ENCODE peak calls at places on chromosomes 16 and 17, in six cellular contexts. Q, L, S, Z, V and A are unnamed samples.

GRCh38 chr16:23803591-23804123 is 32.1 kb upstream of the PRKCB start:
- DNase-seq in L (peak), Z (peak), Q (peak), S (peak), V (peak), A (peak)

GRCh38 chr17:57296231-57296630 is 39.9 kb downstream of the MSI2 start:
- DNase-seq in Z (no peak), Q (no peak), S (no peak), V (no peak), L (no peak), A (no peak)

GRCh38 chr16:86740298-86740697 is 161.9 kb downstream of the FOXL1 start:
- DNase-seq in Z (no peak), S (no peak), V (no peak), Q (no peak), L (no peak), A (no peak)

GRCh38 chr17:58283674-58284612 is 3.2 kb upstream of the MPO start:
- DNase-seq in V (peak), S (no peak), Z (no peak), L (no peak), Q (no peak), A (no peak)

GRCh38 chr16:50671644-50672260 is 9.4 kb downstream of the SNX20 start:
- DNase-seq in V (peak), L (peak), S (no peak), Q (no peak), Z (no peak), A (no peak)

GRCh38 chr16:73050115-73051099 is 2.5 kb upstream of the ZFHX3 start:
- DNase-seq in Q (no peak), L (no peak), V (no peak), S (no peak), Z (no peak), A (no peak)

GRCh38 chr16:10502766-10503165 is 77.6 kb downstream of the EMP2 start:
- DNase-seq in S (no peak), Q (no peak), L (no peak), Z (no peak), V (no peak), A (no peak)

GRCh38 chr17:55238197-55238930 is 26.4 kb upstream of the HLF start:
- DNase-seq in Z (peak), Q (peak), V (peak), L (peak), S (peak), A (peak)

GRCh38 chr16:11585460-11586374 is 1.0 kb downstream of the LITAF start:
- DNase-seq in Q (peak), S (no peak), Z (no peak), V (peak), L (no peak), A (no peak)

GRCh38 chr17:33520404-33521032 is 227.4 kb upstream of the ASIC2 start:
- DNase-seq in L (peak), S (peak), Q (peak), Z (peak), V (no peak), A (no peak)

GRCh38 chr17:76579281-76579680 is 6.4 kb downstream of the ST6GALNAC2 start:
- DNase-seq in L (no peak), Q (no peak), V (no peak), S (no peak), Z (no peak), A (no peak)

GRCh38 chr16:74291176-74291575 is 5.4 kb upstream of the PSMD7 start:
- DNase-seq in Q (no peak), S (no peak), L (no peak), Z (no peak), V (no peak), A (no peak)
- H3K27ac ChIP-seq in Q (no peak), S (no peak), L (no peak), Z (no peak), V (no peak), A (no peak)

DNA sequence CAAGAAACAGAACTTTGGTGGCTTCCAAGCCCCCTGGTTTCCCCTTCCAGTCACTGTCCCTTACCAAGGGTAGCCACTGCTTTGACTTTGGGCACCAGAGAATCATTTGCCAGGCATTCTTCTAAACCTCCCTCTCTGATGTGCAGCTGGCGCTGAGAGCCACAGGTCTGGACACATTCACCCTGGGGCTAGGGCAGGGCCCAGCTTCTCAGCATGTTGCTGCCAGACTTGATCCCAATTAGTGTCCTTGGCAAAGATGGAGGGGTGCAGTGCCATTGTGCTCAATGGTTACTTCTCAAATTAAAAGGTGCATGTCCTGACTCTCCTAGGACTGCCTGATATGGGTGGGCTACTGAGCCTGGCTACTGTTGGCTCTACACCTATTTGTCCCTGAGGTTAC is 7.6 kb upstream of the SLC47A2 start:
- DNase-seq in S (peak), Q (no peak), Z (no peak), V (peak), L (no peak), A (no peak)
- H3K27ac ChIP-seq in S (peak), Q (no peak), Z (peak), V (no peak), L (no peak), A (no peak)

DNA sequence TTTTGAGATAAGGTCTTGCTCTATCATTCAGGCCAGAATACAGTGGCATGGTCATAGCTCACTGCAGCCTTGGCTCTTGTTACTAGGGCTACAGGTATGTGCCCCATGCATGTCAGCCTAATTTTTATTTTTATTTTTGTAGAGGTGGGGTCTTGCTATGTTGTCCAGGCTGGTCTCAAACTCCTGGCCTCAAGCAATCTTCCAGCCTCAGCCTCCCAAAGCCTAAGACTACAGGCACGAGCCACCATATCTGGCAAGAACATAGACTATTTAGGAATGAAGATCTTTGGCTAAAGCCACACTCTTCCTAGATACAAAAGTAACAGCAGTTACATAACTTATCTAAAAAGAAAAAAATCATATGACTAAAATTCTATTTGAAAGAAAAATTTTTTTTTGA is 15.6 kb upstream of the DDX19A start:
- DNase-seq in S (no peak), V (no peak), L (no peak), Z (no peak), Q (no peak), A (no peak)
- H3K27ac ChIP-seq in S (no peak), V (no peak), L (no peak), Z (peak), Q (no peak), A (no peak)

DNA sequence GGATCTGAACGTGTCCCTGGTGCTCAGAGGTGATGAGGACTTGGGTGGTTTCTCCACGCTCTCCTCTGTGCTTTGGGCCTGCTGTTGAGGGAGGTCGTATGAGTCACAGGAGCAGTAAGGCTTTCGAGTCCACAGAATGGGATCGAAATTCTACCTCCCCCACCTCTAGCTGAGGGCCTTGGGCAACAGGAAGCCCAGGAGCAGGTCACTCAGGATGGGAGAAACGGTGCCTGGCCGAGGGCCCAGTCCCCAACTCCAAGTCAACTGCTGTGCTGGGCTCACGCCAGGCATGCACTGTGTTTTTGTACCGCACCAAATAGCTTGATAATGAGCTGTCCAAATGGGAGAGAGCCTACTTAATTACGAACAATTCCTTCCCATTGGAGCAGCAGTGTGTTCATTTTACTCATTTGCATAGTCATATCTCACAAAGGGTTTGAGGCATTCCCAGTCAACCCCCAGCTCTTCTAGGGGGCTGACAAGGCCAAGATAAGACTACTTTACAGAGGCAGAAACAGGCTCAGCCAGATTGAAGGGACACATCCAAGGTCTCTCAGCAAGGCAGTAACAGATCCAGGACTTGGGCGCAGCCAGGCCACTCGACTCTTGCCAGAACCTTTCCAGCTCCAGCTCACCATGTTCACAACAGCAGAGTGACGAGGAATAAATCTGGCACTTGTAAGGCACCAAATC is 53.6 kb downstream of the WNT3 start:
- DNase-seq in S (no peak), Z (no peak), L (no peak), Q (peak), V (peak), A (peak)
- H3K27ac ChIP-seq in S (no peak), Z (no peak), L (no peak), Q (peak), V (no peak), A (peak)

DNA sequence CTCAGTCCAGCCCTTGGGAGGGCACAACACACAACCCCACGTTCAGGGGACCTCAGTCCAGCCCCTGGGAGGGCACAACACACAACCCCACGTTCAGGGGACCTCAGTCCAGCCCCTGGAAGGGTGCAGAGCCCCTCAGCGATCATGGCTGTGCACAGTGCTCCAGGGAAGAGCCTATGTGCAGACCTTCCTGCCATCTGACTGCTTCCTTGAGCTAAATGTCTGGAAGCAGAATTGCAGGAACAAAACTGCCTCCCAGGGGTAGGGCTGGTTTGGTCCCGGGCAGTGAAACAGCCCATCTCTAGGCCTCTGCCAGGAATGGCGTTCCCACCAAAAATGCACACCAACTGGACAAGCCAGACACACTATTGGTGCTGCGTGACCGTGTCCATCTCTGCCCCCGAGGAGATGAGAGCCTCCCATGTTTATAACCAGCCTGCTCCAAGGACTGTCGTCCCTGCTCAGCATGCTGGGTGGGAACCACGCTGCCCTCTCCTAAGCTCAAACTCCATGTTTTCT is 44.0 kb downstream of the ZNF276 start:
- DNase-seq in Q (no peak), V (no peak), S (no peak), Z (no peak), L (no peak), A (no peak)
- H3K27ac ChIP-seq in Q (no peak), V (peak), S (no peak), Z (no peak), L (no peak), A (peak)

GRCh38 chr17:39152134-39152884 is 872 bp upstream of the PLXDC1 start:
- DNase-seq in Q (peak), V (peak), S (no peak), L (peak), Z (no peak), A (no peak)
- H3K27ac ChIP-seq in Q (no peak), V (peak), S (peak), L (no peak), Z (peak), A (no peak)

GRCh38 chr16:57048095-57048494 is 44.3 kb upstream of the CPNE2 start:
- DNase-seq in Q (no peak), V (no peak), S (no peak), Z (no peak), L (no peak), A (no peak)
- H3K27ac ChIP-seq in Q (no peak), V (no peak), S (no peak), Z (no peak), L (no peak), A (no peak)

GRCh38 chr17:82869536-82869935 is 29.7 kb upstream of the ZNF750 start:
- DNase-seq in L (no peak), Z (no peak), S (no peak), V (peak), Q (no peak), A (no peak)

GRCh38 chr17:82866521-82867214 is 26.8 kb upstream of the ZNF750 start:
- DNase-seq in L (peak), Z (no peak), Q (peak), V (no peak), S (no peak), A (no peak)

GRCh38 chr17:82868715-82869131 is 28.9 kb upstream of the ZNF750 start:
- DNase-seq in Q (no peak), V (peak), L (no peak), S (no peak), Z (no peak), A (no peak)

GRCh38 chr17:82865996-82866395 is 26.2 kb upstream of the ZNF750 start:
- DNase-seq in V (no peak), Z (no peak), Q (no peak), S (no peak), L (no peak), A (no peak)

GRCh38 chr17:82867763-82868325 is 28.0 kb upstream of the ZNF750 start:
- DNase-seq in L (no peak), Z (no peak), Q (no peak), S (no peak), V (peak), A (no peak)
- H3K27ac ChIP-seq in L (no peak), Z (no peak), Q (no peak), S (no peak), V (no peak), A (no peak)

DNA sequence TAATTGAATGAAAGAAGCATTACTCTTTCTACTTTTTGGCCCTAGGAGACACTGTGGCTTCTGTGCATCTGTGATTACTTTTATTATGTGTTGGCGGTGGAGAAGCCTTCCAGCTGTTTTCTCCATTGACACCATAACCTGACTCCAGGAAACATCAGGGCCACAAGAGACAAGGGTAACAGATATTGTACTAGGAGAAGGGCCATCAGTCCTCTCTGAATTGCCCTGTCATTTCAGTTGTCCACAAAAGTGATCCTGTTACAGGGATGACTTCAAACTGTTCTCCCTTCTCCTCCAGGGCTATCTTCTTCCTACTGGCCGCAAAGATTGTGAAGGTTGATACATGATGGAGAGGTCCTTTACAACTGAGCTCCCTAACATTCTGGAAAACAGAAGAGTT is 14.6 kb downstream of the KRT39 start:
- DNase-seq in S (no peak), Z (no peak), L (no peak), Q (no peak), V (no peak), A (no peak)
- H3K27ac ChIP-seq in S (no peak), Z (no peak), L (no peak), Q (no peak), V (no peak), A (no peak)

DNA sequence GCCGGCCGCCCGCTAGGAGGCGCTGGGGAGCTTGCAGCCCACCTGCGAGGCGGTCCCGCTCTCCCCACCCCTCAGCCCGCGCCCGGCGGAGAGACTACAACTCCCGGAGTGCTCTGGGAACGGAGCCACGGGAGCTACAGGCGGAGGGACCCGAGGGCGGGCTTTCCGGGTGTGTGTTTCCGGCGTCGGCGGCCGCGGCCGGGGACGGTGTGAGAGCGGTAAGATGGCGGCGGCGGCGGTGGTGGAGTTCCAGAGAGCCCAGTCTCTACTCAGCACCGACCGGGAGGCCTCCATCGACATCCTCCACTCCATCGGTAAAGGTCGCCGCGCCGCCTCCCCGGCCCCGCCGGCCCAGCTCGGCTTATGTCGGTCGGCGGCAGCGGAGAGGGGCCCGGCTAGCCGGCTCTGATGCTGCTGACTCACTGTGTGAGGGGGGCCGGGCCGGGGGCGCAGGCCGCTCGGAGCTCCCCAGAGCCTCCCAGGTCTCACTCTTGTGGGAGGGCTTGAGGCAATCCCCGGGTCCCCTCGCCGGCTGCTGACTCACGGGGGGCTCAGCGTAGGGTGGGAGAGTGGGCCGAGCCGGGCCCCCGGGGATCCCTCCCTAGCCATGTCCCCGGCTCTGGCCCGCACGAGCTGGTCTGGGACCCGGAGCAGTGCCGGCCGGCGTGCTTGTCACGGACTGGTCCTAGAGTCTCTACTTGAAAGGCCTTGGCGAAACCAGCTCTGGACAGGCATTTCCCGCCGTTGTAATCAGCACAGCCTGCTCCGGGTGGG is at the start of gene PSMD11:
- DNase-seq in L (peak), S (peak), Q (peak), Z (peak), V (peak), A (peak)
- H3K27ac ChIP-seq in L (peak), S (peak), Q (peak), Z (peak), V (peak), A (peak)